ENCODE peak calls at places on chromosome 17, in five cellular contexts. One of them, this sample, is unnamed.

GRCh38 chr17:41810659-41811548 is 845 bp downstream of the P3H4 start:
- DNase-seq in neuronal stem cell: no peak
- DNase-seq in mesenchymal stem cell: peak; percentile 35
- DNase-seq in H1: no peak
- DNase-seq in H9: peak; percentile 49
- DNase-seq in this sample: no peak

GRCh38 chr17:30104575-30105339 is 11.9 kb upstream of the NSRP1 start:
- DNase-seq in neuronal stem cell: peak; percentile 88
- DNase-seq in mesenchymal stem cell: peak; percentile 96
- DNase-seq in H1: peak; percentile 77
- DNase-seq in H9: peak; percentile 88
- DNase-seq in this sample: peak; percentile 97

GRCh38 chr17:40316571-40317344 is 7.8 kb downstream of the RARA start:
- DNase-seq in neuronal stem cell: no peak
- DNase-seq in mesenchymal stem cell: peak; percentile 86
- DNase-seq in H1: peak; percentile 74
- DNase-seq in H9: peak; percentile 79
- DNase-seq in this sample: peak; percentile 68

GRCh38 chr17:44793885-44794698 is 35.3 kb downstream of the ADAM11 start:
- DNase-seq in neuronal stem cell: no peak
- DNase-seq in mesenchymal stem cell: no peak
- DNase-seq in H1: no peak
- DNase-seq in H9: no peak
- DNase-seq in this sample: no peak

GRCh38 chr17:16887523-16888095 is 84.3 kb downstream of the TNFRSF13B start:
- DNase-seq in neuronal stem cell: no peak
- DNase-seq in mesenchymal stem cell: no peak
- DNase-seq in H1: no peak
- DNase-seq in H9: peak; percentile 19
- DNase-seq in this sample: no peak

GRCh38 chr17:63911657-63912100 is 621 bp upstream of the CSHL1 start:
- DNase-seq in neuronal stem cell: peak; percentile 39
- DNase-seq in mesenchymal stem cell: peak; percentile 28
- DNase-seq in H1: peak; percentile 87
- DNase-seq in H9: peak; percentile 82
- DNase-seq in this sample: no peak

GRCh38 chr17:62628845-62629555 is 1.5 kb downstream of the MRC2 start:
- DNase-seq in neuronal stem cell: no peak
- DNase-seq in mesenchymal stem cell: peak; percentile 89
- DNase-seq in H1: peak; percentile 62
- DNase-seq in H9: peak; percentile 67
- DNase-seq in this sample: no peak

GRCh38 chr17:79919164-79919585 is 79.9 kb upstream of the CBX4 start:
- DNase-seq in neuronal stem cell: no peak
- DNase-seq in mesenchymal stem cell: no peak
- DNase-seq in H1: no peak
- DNase-seq in H9: no peak
- DNase-seq in this sample: no peak

GRCh38 chr17:43367588-43368242 is 31.1 kb upstream of the ARL4D start:
- DNase-seq in neuronal stem cell: peak; percentile 79
- DNase-seq in mesenchymal stem cell: peak; percentile 100
- DNase-seq in H1: peak; percentile 60
- DNase-seq in H9: peak; percentile 62
- DNase-seq in this sample: peak; percentile 94

GRCh38 chr17:62802531-62803205 is 5.4 kb downstream of the MARCHF10 start:
- DNase-seq in neuronal stem cell: no peak
- DNase-seq in mesenchymal stem cell: peak; percentile 35
- DNase-seq in H1: no peak
- DNase-seq in H9: peak; percentile 27
- DNase-seq in this sample: peak; percentile 56

GRCh38 chr17:42311240-42312034 is 23.1 kb downstream of the STAT5A start:
- DNase-seq in neuronal stem cell: no peak
- DNase-seq in mesenchymal stem cell: peak; percentile 95
- DNase-seq in H1: no peak
- DNase-seq in H9: peak; percentile 72
- DNase-seq in this sample: peak; percentile 73

GRCh38 chr17:28616281-28616680 is 2.3 kb upstream of the RSKR start:
- DNase-seq in neuronal stem cell: no peak
- DNase-seq in mesenchymal stem cell: no peak
- DNase-seq in H1: no peak
- DNase-seq in H9: no peak
- DNase-seq in this sample: no peak

GRCh38 chr17:3635474-3636153 is 436 bp downstream of the SHPK start:
- DNase-seq in neuronal stem cell: peak; percentile 6
- DNase-seq in mesenchymal stem cell: no peak
- DNase-seq in H1: no peak
- DNase-seq in H9: no peak
- DNase-seq in this sample: peak; percentile 96

GRCh38 chr17:55053855-55054254 is 85.3 kb downstream of the STXBP4 start:
- DNase-seq in neuronal stem cell: no peak
- DNase-seq in mesenchymal stem cell: peak; percentile 15
- DNase-seq in H1: no peak
- DNase-seq in H9: no peak
- DNase-seq in this sample: peak; percentile 5

GRCh38 chr17:79340286-79340685 is 265.7 kb downstream of the ENGASE start:
- DNase-seq in neuronal stem cell: no peak
- DNase-seq in mesenchymal stem cell: no peak
- DNase-seq in H1: no peak
- DNase-seq in H9: no peak
- DNase-seq in this sample: no peak

GRCh38 chr17:82772026-82772425 is 20.2 kb downstream of the TBCD start:
- DNase-seq in neuronal stem cell: no peak
- DNase-seq in mesenchymal stem cell: peak; percentile 47
- DNase-seq in H1: no peak
- DNase-seq in H9: no peak
- DNase-seq in this sample: peak; percentile 18

GRCh38 chr17:62966426-62967110 is 533 bp downstream of the TANC2 start:
- DNase-seq in neuronal stem cell: peak; percentile 64
- DNase-seq in mesenchymal stem cell: peak; percentile 47
- DNase-seq in H1: peak; percentile 69
- DNase-seq in H9: peak; percentile 69
- DNase-seq in this sample: no peak

GRCh38 chr17:38464723-38465419 is 36.6 kb downstream of the ARHGAP23 start:
- DNase-seq in neuronal stem cell: no peak
- DNase-seq in mesenchymal stem cell: peak; percentile 93
- DNase-seq in H1: no peak
- DNase-seq in H9: no peak
- DNase-seq in this sample: no peak

GRCh38 chr17:73340093-73340596 is 28.3 kb upstream of the CDC42EP4 start:
- DNase-seq in neuronal stem cell: no peak
- DNase-seq in mesenchymal stem cell: peak; percentile 97
- DNase-seq in H1: no peak
- DNase-seq in H9: no peak
- DNase-seq in this sample: peak; percentile 43
- H2BK12ac ChIP-seq in neuronal stem cell: no peak overlapping the region
- H2BK12ac ChIP-seq in mesenchymal stem cell: no peak overlapping the region
- H2BK12ac ChIP-seq in H1: no peak overlapping the region
- H2BK12ac ChIP-seq in H9: no peak overlapping the region
- H2BK12ac ChIP-seq in this sample: no peak overlapping the region

DNA sequence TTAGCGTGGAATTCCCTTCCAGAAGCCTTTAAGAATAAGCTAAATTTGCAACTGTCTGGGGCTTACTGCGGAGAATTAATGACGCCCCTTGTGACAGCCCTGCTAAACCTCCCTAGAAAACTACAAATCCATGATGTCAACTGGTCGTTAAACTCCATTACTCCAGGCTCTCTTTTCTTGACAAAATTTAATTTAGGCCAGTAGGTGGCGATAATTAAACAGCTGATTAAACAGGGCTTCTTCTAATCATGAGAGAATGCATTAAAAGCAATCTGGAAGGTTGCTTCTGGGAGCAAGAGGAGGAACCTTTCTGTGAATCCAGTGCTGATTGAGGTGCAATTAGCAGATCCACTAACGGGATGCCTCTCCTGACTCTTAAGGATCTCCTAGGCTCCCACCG is 8.1 kb upstream of the NLRP1 start:
- DNase-seq in neuronal stem cell: peak; percentile 50
- DNase-seq in mesenchymal stem cell: peak; percentile 56
- DNase-seq in H1: no peak
- DNase-seq in H9: peak; percentile 30
- DNase-seq in this sample: no peak
- H2BK12ac ChIP-seq in neuronal stem cell: no peak overlapping the region
- H2BK12ac ChIP-seq in mesenchymal stem cell: no peak overlapping the region
- H2BK12ac ChIP-seq in H1: no peak overlapping the region
- H2BK12ac ChIP-seq in H9: no peak overlapping the region
- H2BK12ac ChIP-seq in this sample: no peak overlapping the region

GRCh38 chr17:21302711-21303425 is 18.4 kb downstream of the MAP2K3 start:
- DNase-seq in neuronal stem cell: no peak
- DNase-seq in mesenchymal stem cell: no peak
- DNase-seq in H1: no peak
- DNase-seq in H9: no peak
- DNase-seq in this sample: no peak
- H2BK12ac ChIP-seq in neuronal stem cell: no peak overlapping the region
- H2BK12ac ChIP-seq in mesenchymal stem cell: no peak overlapping the region
- H2BK12ac ChIP-seq in H1: no peak overlapping the region
- H2BK12ac ChIP-seq in H9: no peak overlapping the region
- H2BK12ac ChIP-seq in this sample: no peak overlapping the region

GRCh38 chr17:9237053-9237410 is 215.7 kb downstream of the NTN1 start:
- DNase-seq in neuronal stem cell: no peak
- DNase-seq in mesenchymal stem cell: no peak
- DNase-seq in H1: no peak
- DNase-seq in H9: no peak
- DNase-seq in this sample: no peak
- H2BK12ac ChIP-seq in neuronal stem cell: no peak overlapping the region
- H2BK12ac ChIP-seq in mesenchymal stem cell: no peak overlapping the region
- H2BK12ac ChIP-seq in H1: no peak overlapping the region
- H2BK12ac ChIP-seq in H9: no peak overlapping the region
- H2BK12ac ChIP-seq in this sample: no peak overlapping the region

GRCh38 chr17:7972131-7972785 is 30.2 kb upstream of the GUCY2D start:
- DNase-seq in neuronal stem cell: no peak
- DNase-seq in mesenchymal stem cell: no peak
- DNase-seq in H1: no peak
- DNase-seq in H9: peak; percentile 24
- DNase-seq in this sample: no peak
- H2BK12ac ChIP-seq in neuronal stem cell: no peak overlapping the region
- H2BK12ac ChIP-seq in mesenchymal stem cell: no peak overlapping the region
- H2BK12ac ChIP-seq in H1: no peak overlapping the region
- H2BK12ac ChIP-seq in H9: no peak overlapping the region
- H2BK12ac ChIP-seq in this sample: no peak overlapping the region

GRCh38 chr17:50056217-50056960 is 479 bp downstream of the ITGA3 start:
- DNase-seq in neuronal stem cell: peak; percentile 76
- DNase-seq in mesenchymal stem cell: peak; percentile 66
- DNase-seq in H1: peak; percentile 87
- DNase-seq in H9: peak; percentile 88
- DNase-seq in this sample: peak; percentile 89

GRCh38 chr17:50056961-50057330 is 1.0 kb downstream of the ITGA3 start:
- DNase-seq in neuronal stem cell: no peak
- DNase-seq in mesenchymal stem cell: peak; percentile 81
- DNase-seq in H1: peak; percentile 63
- DNase-seq in H9: peak; percentile 67
- DNase-seq in this sample: peak; percentile 49

GRCh38 chr17:50058296-50058945 is 2.5 kb downstream of the ITGA3 start:
- DNase-seq in neuronal stem cell: no peak
- DNase-seq in mesenchymal stem cell: peak; percentile 29
- DNase-seq in H1: no peak
- DNase-seq in H9: no peak
- DNase-seq in this sample: no peak

GRCh38 chr17:50059256-50059655 is 3.3 kb downstream of the ITGA3 start:
- DNase-seq in neuronal stem cell: no peak
- DNase-seq in mesenchymal stem cell: peak; percentile 31
- DNase-seq in H1: no peak
- DNase-seq in H9: no peak
- DNase-seq in this sample: peak; percentile 91

GRCh38 chr17:50057521-50057991 is 1.6 kb downstream of the ITGA3 start:
- DNase-seq in neuronal stem cell: no peak
- DNase-seq in mesenchymal stem cell: no peak
- DNase-seq in H1: no peak
- DNase-seq in H9: no peak
- DNase-seq in this sample: no peak
- H2BK12ac ChIP-seq in neuronal stem cell: no peak overlapping the region
- H2BK12ac ChIP-seq in mesenchymal stem cell: no peak overlapping the region
- H2BK12ac ChIP-seq in H1: no peak overlapping the region
- H2BK12ac ChIP-seq in H9: no peak overlapping the region
- H2BK12ac ChIP-seq in this sample: no peak overlapping the region

DNA sequence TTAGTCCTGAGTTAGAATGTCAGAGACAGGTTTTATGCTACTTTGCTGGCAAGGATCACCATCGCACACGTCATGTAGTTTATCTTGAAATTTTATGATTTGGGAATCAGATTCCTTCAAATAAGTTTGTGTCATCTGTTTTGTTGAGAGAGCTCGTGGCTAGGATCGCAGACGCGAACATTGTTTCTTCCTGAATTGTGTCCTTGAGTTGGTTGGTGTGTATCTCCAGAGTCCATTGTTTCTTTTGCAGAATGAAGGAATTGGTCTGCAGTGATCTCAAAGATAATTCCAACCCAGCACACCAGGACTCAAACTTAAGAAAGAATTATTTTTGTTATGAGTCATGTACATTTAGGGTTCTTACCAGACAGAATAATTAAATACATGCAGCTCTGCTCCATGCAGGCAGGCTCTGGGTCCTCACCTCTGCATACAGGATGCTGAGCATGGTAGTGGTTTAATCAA is 51.6 kb downstream of the PRKCA start:
- DNase-seq in neuronal stem cell: no peak
- DNase-seq in mesenchymal stem cell: no peak
- DNase-seq in H1: no peak
- DNase-seq in H9: no peak
- DNase-seq in this sample: no peak
- H2BK12ac ChIP-seq in neuronal stem cell: no peak overlapping the region
- H2BK12ac ChIP-seq in mesenchymal stem cell: no peak overlapping the region
- H2BK12ac ChIP-seq in H1: no peak overlapping the region
- H2BK12ac ChIP-seq in H9: no peak overlapping the region
- H2BK12ac ChIP-seq in this sample: no peak overlapping the region